ENCODE peak calls at places on chromosome 6, in eight cellular contexts. P is bronchial epithelial cell, D is adipocyte, L is foreskin fibroblast, H is fibroblast of pulmonary artery, K is psoas muscle, U is GM23338, W is kidney epithelial cell. X is an unnamed sample.

GRCh38 chr6:3894535-3895302 is 45.5 kb downstream of the FAM50B start:
- DNase-seq in P (no peak), D (no peak), L (no peak), H (no peak), K (no peak), U (peak), W (no peak), X (no peak)

GRCh38 chr6:47357827-47358226 is 48.1 kb upstream of the TNFRSF21 start:
- DNase-seq in P (no peak), D (no peak), L (no peak), H (no peak), K (no peak), U (no peak), W (no peak), X (no peak)

GRCh38 chr6:1424306-1424927 is 35.0 kb downstream of the FOXF2 start:
- DNase-seq in P (peak), D (peak), L (peak), H (peak), K (no peak), U (peak), W (no peak), X (peak)

GRCh38 chr6:149032599-149033405 is 284.7 kb upstream of the TAB2 start:
- DNase-seq in P (peak), D (peak), L (peak), H (peak), K (no peak), U (no peak), W (no peak), X (peak)

GRCh38 chr6:106300944-106301343 is 24.6 kb downstream of the ATG5 start:
- DNase-seq in P (peak), D (peak), L (peak), H (peak), K (no peak), U (peak), W (no peak), X (peak)

GRCh38 chr6:157135691-157136090 is 187.6 kb downstream of the TMEM242 start:
- DNase-seq in P (no peak), D (peak), L (no peak), H (peak), K (no peak), U (no peak), W (no peak), X (no peak)

GRCh38 chr6:146859206-146859605 is 260.4 kb downstream of the ADGB start:
- DNase-seq in P (no peak), D (no peak), L (no peak), H (no peak), K (no peak), U (no peak), W (no peak), X (no peak)

GRCh38 chr6:129748212-129748900 is 38.4 kb upstream of the ARHGAP18 start:
- DNase-seq in P (peak), D (peak), L (no peak), H (peak), K (no peak), U (peak), W (peak), X (peak)

GRCh38 chr6:26336355-26337198 is 28.4 kb upstream of the BTN3A2 start:
- DNase-seq in P (peak), D (peak), L (peak), H (peak), K (no peak), U (no peak), W (no peak), X (peak)

DNA sequence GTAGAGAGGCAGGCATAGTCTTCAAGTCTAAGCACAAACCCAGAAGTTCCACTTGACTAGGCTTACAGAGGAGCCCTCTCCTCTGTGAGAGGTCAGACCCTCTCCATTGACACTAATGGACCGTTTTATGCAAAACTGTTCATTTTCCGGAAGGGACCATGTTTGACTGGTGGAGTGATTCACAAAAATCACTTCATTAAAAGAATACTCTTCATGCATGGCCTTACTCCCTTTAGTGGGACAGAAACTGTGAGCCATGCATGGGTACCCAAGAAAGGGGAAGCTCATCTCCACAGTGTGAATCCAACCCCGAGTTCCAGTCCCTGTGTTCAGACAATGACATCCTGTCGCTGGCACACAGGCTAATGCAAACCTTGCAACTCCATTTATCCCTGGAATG is 63.2 kb downstream of the OLIG3 start:
- DNase-seq in P (no peak), D (no peak), L (no peak), H (no peak), K (no peak), U (no peak), W (no peak), X (no peak)
- H3K4me3 ChIP-seq in P (no peak), D (no peak), L (no peak), H (no peak), K (no peak), U (no peak), W (no peak), X (no peak)

GRCh38 chr6:11459002-11459658 is 78.4 kb upstream of the TMEM170B start:
- DNase-seq in P (no peak), D (no peak), L (no peak), H (no peak), K (no peak), U (no peak), W (no peak), X (no peak)
- H3K4me3 ChIP-seq in P (no peak), D (no peak), L (no peak), H (no peak), K (no peak), U (no peak), W (no peak), X (no peak)

GRCh38 chr6:28985396-28986164 is 19.5 kb downstream of the ZNF311 start:
- DNase-seq in P (peak), D (peak), L (peak), H (peak), K (peak), U (peak), W (peak), X (peak)
- H3K4me3 ChIP-seq in P (peak), D (peak), L (peak), H (peak), K (peak), U (peak), W (peak), X (peak)

GRCh38 chr6:165844801-165845364 is 181.8 kb upstream of the PDE10A start:
- DNase-seq in P (no peak), D (no peak), L (no peak), H (no peak), K (no peak), U (no peak), W (no peak), X (no peak)

GRCh38 chr6:165848099-165848461 is 185.0 kb upstream of the PDE10A start:
- DNase-seq in P (no peak), D (no peak), L (no peak), H (no peak), K (no peak), U (peak), W (no peak), X (no peak)

GRCh38 chr6:165845488-165845887 is 182.4 kb upstream of the PDE10A start:
- DNase-seq in P (no peak), D (no peak), L (no peak), H (no peak), K (no peak), U (no peak), W (no peak), X (no peak)

GRCh38 chr6:165847407-165848098 is 184.5 kb upstream of the PDE10A start:
- DNase-seq in P (peak), D (no peak), L (no peak), H (peak), K (no peak), U (no peak), W (no peak), X (no peak)

GRCh38 chr6:165846123-165846966 is 183.3 kb upstream of the PDE10A start:
- DNase-seq in P (no peak), D (no peak), L (no peak), H (no peak), K (no peak), U (no peak), W (no peak), X (no peak)
- H3K4me3 ChIP-seq in P (no peak), D (peak), L (peak), H (no peak), K (peak), U (no peak), W (no peak), X (peak)

DNA sequence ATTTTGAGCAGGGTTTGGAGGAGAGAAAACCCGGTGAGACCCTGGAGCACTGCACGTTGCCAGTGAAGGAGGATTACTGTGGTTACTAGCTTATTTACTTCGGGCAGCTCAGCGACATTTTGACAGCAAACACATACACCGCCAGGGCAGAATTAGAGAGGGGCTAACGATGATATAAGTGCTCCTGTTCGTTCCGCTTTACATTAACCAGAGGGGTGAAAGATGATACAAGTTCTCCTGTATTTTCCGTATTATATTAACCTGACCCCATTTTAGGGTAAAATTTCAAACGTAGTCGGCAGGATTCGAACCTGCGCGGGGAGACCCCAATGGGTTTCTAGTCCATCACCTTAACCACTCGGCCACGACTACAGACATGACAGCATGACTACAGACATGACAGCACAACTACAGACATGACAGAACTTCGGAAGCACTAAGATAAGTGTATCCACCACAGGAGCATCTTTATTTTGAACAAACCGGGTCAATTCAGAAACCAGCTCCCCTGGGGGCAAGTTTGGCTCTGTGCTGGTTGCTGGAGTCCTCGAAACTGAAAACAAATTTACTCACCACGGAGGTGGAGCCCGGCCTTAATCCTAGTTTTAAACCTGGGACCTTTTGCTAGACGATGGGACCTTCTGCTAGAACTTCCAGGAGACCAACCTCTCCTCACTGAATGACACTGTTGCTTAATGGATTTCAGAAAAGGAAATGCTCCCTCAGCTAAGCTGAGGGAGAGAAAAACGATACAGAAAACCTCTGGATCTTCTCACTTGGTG is 80.4 kb upstream of the ZNF184 start:
- DNase-seq in P (peak), D (peak), L (peak), H (peak), K (no peak), U (peak), W (no peak), X (peak)
- H3K4me3 ChIP-seq in P (no peak), D (no peak), L (no peak), H (peak), K (no peak), U (peak), W (no peak), X (no peak)

GRCh38 chr6:162622572-162622971 is 105.0 kb downstream of the PRKN start:
- DNase-seq in P (no peak), D (no peak), L (no peak), H (no peak), K (no peak), U (no peak), W (no peak), X (no peak)

GRCh38 chr6:162615016-162615717 is 112.4 kb downstream of the PRKN start:
- DNase-seq in P (peak), D (peak), L (no peak), H (peak), K (no peak), U (no peak), W (no peak), X (no peak)

GRCh38 chr6:162618463-162619002 is 109.0 kb downstream of the PRKN start:
- DNase-seq in P (no peak), D (no peak), L (no peak), H (no peak), K (no peak), U (no peak), W (no peak), X (no peak)

GRCh38 chr6:162621246-162621645 is 106.3 kb downstream of the PRKN start:
- DNase-seq in P (peak), D (no peak), L (no peak), H (peak), K (no peak), U (peak), W (peak), X (no peak)

DNA sequence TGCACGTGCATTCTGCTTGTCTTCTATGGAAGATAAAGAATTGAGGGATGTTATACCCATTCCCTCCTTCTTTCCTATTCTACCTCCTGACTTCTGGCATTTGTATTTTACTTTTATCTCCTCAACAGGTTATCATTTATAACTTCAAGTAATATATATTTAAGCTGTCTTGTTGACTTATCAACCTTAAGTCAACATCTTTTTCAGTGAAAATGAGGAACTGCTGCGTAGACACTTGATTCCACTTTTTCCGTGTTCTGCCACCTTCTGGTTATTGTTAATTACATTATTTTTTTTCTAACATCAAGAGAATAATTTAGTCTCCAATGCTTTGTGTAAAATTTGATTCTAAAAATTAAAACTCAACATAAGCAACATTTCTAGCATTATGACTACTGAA is 107.5 kb downstream of the PRKN start:
- DNase-seq in P (no peak), D (no peak), L (no peak), H (no peak), K (no peak), U (no peak), W (no peak), X (no peak)
- H3K4me3 ChIP-seq in P (no peak), D (no peak), L (no peak), H (no peak), K (no peak), U (no peak), W (no peak), X (no peak)

GRCh38 chr6:31659649-31660223 is 842 bp downstream of the C6orf47 start:
- DNase-seq in P (peak), D (peak), L (no peak), H (peak), K (no peak), U (peak), W (no peak), X (peak)
- H3K4me3 ChIP-seq in P (peak), D (peak), L (peak), H (peak), K (peak), U (peak), W (peak), X (peak)

X was measured in AG10803.